ENCODE peak calls at places on chromosomes 3 and 15, in six cellular contexts. E is mesendoderm, U is OCI-LY7, H is IMR-90, O is neural progenitor cell, J is mammary epithelial cell. X is an unnamed sample.

GRCh38 chr3:152213086-152213674 is 55.5 kb upstream of the MBNL1 start:
- DNase-seq in E (peak; percentile 4), U (no peak), H (no peak), O (no peak), J (no peak), X (no peak)

GRCh38 chr3:13972679-13973379 is 93.0 kb upstream of the WNT7A start:
- DNase-seq in E (no peak), U (no peak), H (no peak), O (no peak), J (peak; percentile 26), X (no peak)

GRCh38 chr3:155194973-155195372 is 98.5 kb downstream of the STRIT1 start:
- DNase-seq in E (peak; percentile 21), U (no peak), H (no peak), O (no peak), J (no peak), X (no peak)

GRCh38 chr3:125395091-125395490 is 20.0 kb upstream of the ZNF148 start:
- DNase-seq in E (no peak), U (no peak), H (no peak), O (no peak), J (peak; percentile 35), X (peak; percentile 54)

GRCh38 chr3:114310701-114311100 is 16.9 kb downstream of the TIGIT start:
- DNase-seq in E (no peak), U (no peak), H (peak; percentile 40), O (no peak), J (no peak), X (no peak)

GRCh38 chr3:24137958-24138875 is 193.1 kb downstream of the NR1D2 start:
- DNase-seq in E (no peak), U (peak; percentile 76), H (no peak), O (no peak), J (peak; percentile 64), X (peak; percentile 64)

GRCh38 chr3:99118381-99118780 is 216.9 kb upstream of the DCBLD2 start:
- DNase-seq in E (no peak), U (no peak), H (peak; percentile 38), O (no peak), J (no peak), X (no peak)

GRCh38 chr15:88981244-88982215 is 68.4 kb upstream of the MFGE8 start:
- DNase-seq in E (peak; percentile 58), U (no peak), H (no peak), O (no peak), J (no peak), X (peak; percentile 90)

GRCh38 chr15:61157933-61158332 is 71.2 kb downstream of the RORA start:
- DNase-seq in E (no peak), U (no peak), H (no peak), O (no peak), J (no peak), X (no peak)

GRCh38 chr15:65790692-65791334 is 1.3 kb downstream of the DENND4A start:
- DNase-seq in E (no peak), U (peak; percentile 56), H (peak; percentile 47), O (peak; percentile 8), J (no peak), X (peak; percentile 10)

GRCh38 chr3:111667621-111668239 is 72.6 kb upstream of the ZBED2 start:
- DNase-seq in E (no peak), U (peak; percentile 90), H (peak; percentile 69), O (no peak), J (peak; percentile 23), X (no peak)

GRCh38 chr3:197599089-197599765 is 43.5 kb upstream of the BDH1 start:
- DNase-seq in E (peak; percentile 88), U (peak; percentile 88), H (peak; percentile 77), O (peak; percentile 87), J (peak; percentile 50), X (peak; percentile 90)

GRCh38 chr3:127667119-127667681 is 5.6 kb upstream of the ABTB1 start:
- DNase-seq in E (no peak), U (no peak), H (no peak), O (no peak), J (no peak), X (no peak)

GRCh38 chr15:100727291-100727851 is 125.0 kb downstream of the ASB7 start:
- DNase-seq in E (no peak), U (no peak), H (no peak), O (no peak), J (peak; percentile 97), X (no peak)

GRCh38 chr15:80991446-80991845 is 1.8 kb upstream of the MESD start:
- DNase-seq in E (no peak), U (peak; percentile 71), H (peak; percentile 73), O (no peak), J (peak; percentile 13), X (peak; percentile 17)

GRCh38 chr3:182726258-182727142 is 66.8 kb upstream of the ATP11B start:
- DNase-seq in E (peak; percentile 25), U (no peak), H (no peak), O (no peak), J (no peak), X (no peak)

GRCh38 chr3:128908951-128909350 is 29.5 kb downstream of the ACAD9 start:
- DNase-seq in E (no peak), U (no peak), H (no peak), O (no peak), J (no peak), X (no peak)

GRCh38 chr3:128906804-128907525 is 27.5 kb downstream of the ACAD9 start:
- DNase-seq in E (no peak), U (no peak), H (no peak), O (no peak), J (no peak), X (no peak)

GRCh38 chr3:128907706-128908445 is 28.5 kb downstream of the ACAD9 start:
- DNase-seq in E (no peak), U (no peak), H (no peak), O (no peak), J (no peak), X (no peak)

GRCh38 chr3:128903501-128903900 is 24.1 kb downstream of the ACAD9 start:
- DNase-seq in E (no peak), U (no peak), H (no peak), O (no peak), J (no peak), X (no peak)

GRCh38 chr3:128906031-128906803 is 26.8 kb downstream of the ACAD9 start:
- DNase-seq in E (no peak), U (no peak), H (no peak), O (no peak), J (no peak), X (no peak)
- H3K36me3 ChIP-seq in E (peaks cover 9% of the 10 kb centered on the region), U (peaks cover 97% of the 10 kb centered on the region), H (peaks cover 81% of the 10 kb centered on the region), O (no peaks in the 10 kb centered on the region), J (peaks cover 26% of the 10 kb centered on the region), X (peaks cover 18% of the 10 kb centered on the region)

GRCh38 chr15:73052679-73053397 is 575 bp downstream of the NEO1 start:
- DNase-seq in E (peak; percentile 89), U (peak; percentile 41), H (peak; percentile 38), O (peak; percentile 90), J (peak; percentile 25), X (no peak)
- H3K4me2 ChIP-seq in E (peak overlapping the region; percentile 48), U (peak overlapping the region; percentile 84), H (peak overlapping the region; percentile 85), O (peak overlapping the region; percentile 87), J (peak overlapping the region; percentile 83), X (peak overlapping the region; percentile 91)

GRCh38 chr15:59662260-59662659 is 4.9 kb upstream of the GTF2A2 start:
- DNase-seq in E (no peak), U (no peak), H (peak; percentile 59), O (no peak), J (no peak), X (no peak)
- H3K36me3 ChIP-seq in E (no peaks in the 10 kb centered on the region), U (peaks cover 86% of the 10 kb centered on the region), H (peaks cover 13% of the 10 kb centered on the region), O (peaks cover 21% of the 10 kb centered on the region), J (peaks cover 27% of the 10 kb centered on the region), X (peaks cover 17% of the 10 kb centered on the region)

DNA sequence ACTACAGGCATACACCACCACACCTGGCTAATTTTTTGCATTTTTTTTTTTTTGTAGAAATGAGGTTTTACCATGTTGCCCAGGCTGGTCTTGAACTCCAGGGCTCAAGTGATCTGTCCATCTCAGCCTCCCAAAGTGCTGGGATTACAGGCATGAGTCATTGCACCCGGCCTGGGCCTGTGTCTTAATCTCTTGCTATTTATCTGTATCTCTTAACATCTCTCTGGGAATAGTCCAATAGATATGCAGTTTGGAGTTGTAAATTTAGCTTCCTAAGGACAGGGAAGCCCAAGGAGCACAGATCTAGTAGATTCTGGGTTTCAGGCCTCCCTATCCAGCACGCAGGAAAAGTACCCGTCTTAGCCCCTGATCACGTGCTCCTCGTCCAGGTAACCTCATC is 12.5 kb upstream of the CTDSPL start:
- DNase-seq in E (no peak), U (no peak), H (no peak), O (no peak), J (no peak), X (no peak)
- H3K4me2 ChIP-seq in E (no peak overlapping the region), U (no peak overlapping the region), H (no peak overlapping the region), O (no peak overlapping the region), J (no peak overlapping the region), X (no peak overlapping the region)